ENCODE peak calls at places on chromosomes 7 and 10, in ten cellular contexts. G, X, R, Q, M, B, C, O, P and L are unnamed samples.

GRCh38 chr10:114869500-114869899 is 47.9 kb downstream of the FHIP2A start:
- DNase-seq in R (no peak), Q (no peak), M (no peak), P (no peak), C (no peak), X (peak; percentile 87), B (no peak), G (no peak), O (no peak), L (no peak)

GRCh38 chr10:110274629-110275028 is 30.1 kb downstream of the SMNDC1 start:
- DNase-seq in Q (no peak), P (no peak), R (no peak), M (no peak), G (no peak), B (no peak), C (no peak), X (no peak), O (no peak), L (no peak)

GRCh38 chr7:66281678-66282593 is 76.8 kb downstream of the TPST1 start:
- DNase-seq in X (peak; percentile 98), Q (peak; percentile 56), P (no peak), M (peak; percentile 6), R (no peak), C (peak; percentile 53), B (no peak), O (no peak), G (no peak), L (no peak)

GRCh38 chr7:101903505-101903849 is 86.1 kb downstream of the CUX1 start:
- DNase-seq in B (no peak), O (no peak), Q (no peak), X (no peak), C (no peak), G (no peak), P (no peak), R (no peak), M (no peak), L (no peak)

GRCh38 chr10:13758302-13758701 is 171.5 kb downstream of the PRPF18 start:
- DNase-seq in B (no peak), G (no peak), O (peak; percentile 28), C (no peak), X (peak; percentile 70), Q (peak; percentile 26), P (no peak), M (no peak), R (no peak), L (no peak)

GRCh38 chr7:93890041-93890463 is 501 bp downstream of the TFPI2 start:
- DNase-seq in G (no peak), X (peak; percentile 63), O (peak; percentile 6), P (no peak), Q (peak; percentile 79), R (no peak), B (peak; percentile 51), M (no peak), C (peak; percentile 69), L (no peak)

GRCh38 chr10:47009215-47009838 is 98.1 kb downstream of the PTPN20 start:
- DNase-seq in C (no peak), P (no peak), G (no peak), M (no peak), Q (no peak), R (peak; percentile 48), X (no peak), O (no peak), B (no peak), L (no peak)

GRCh38 chr7:158695726-158696452 is 8.7 kb downstream of the NCAPG2 start:
- DNase-seq in Q (peak; percentile 76), M (peak; percentile 35), B (no peak), G (peak; percentile 49), P (no peak), C (peak; percentile 79), O (peak; percentile 70), R (peak; percentile 74), X (peak; percentile 77), L (no peak)

GRCh38 chr7:138374119-138374693 is 85.9 kb upstream of the TRIM24 start:
- DNase-seq in P (no peak), M (no peak), B (no peak), C (no peak), X (no peak), Q (no peak), G (no peak), O (no peak), R (no peak), L (no peak)

GRCh38 chr7:55024776-55025175 is 6.0 kb downstream of the EGFR start:
- DNase-seq in P (no peak), C (no peak), X (peak; percentile 65), G (no peak), B (no peak), M (no peak), O (no peak), R (no peak), Q (no peak), L (no peak)

DNA sequence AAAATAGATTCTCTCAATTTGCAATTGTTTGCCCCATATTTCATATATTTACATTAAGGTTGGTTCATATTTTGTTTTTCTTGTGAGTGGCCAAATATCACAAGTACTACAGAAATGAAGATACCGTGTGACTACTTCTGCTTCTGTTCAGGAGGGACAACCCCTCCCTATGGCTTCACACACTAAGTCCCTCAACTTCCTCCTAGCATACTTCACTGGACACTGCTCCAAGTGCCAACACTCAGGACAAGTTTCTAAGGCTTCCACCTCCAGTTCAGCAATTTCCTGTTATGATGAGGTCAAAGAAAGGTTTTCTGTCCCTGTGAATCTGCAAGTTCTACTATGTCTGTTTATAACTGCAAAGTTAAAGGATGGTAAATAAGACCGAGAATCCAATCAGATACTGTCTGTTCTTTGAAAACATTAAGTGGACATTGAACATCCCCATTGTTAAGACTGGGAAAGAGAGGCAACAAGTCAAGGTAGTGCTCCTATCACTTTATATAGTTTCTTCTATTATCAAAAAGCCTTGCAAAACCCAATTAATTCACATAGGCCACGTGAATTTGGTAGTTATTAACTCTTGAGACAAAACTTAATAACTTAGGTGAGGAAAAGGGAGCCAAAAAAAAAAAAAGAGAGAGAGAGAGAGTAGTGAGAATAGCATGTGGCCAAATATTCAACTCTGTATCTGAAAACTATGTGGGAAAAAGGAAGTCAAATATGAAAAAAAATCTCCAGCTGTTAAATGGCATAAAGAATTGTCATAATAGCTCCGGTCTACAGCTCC is 81.3 kb upstream of the DKK1 start:
- DNase-seq in P (no peak), X (no peak), M (peak; percentile 7), C (no peak), G (no peak), Q (peak; percentile 27), B (no peak), R (peak; percentile 15), O (no peak), L (no peak)
- TF ChIP-seq POLR2A in P (no peak), X (no peak), M (no peak), C (no peak), G (no peak), Q (no peak), B (no peak), R (no peak), O (no peak), L (no peak)

GRCh38 chr10:130161331-130161730 is 25.1 kb downstream of the GLRX3 start:
- DNase-seq in O (no peak), Q (no peak), M (no peak), X (no peak), B (no peak), G (no peak), P (no peak), R (no peak), C (no peak), L (no peak)
- H3K4me3 ChIP-seq in O (no peak overlapping the region), Q (no peak overlapping the region), M (no peak overlapping the region), X (no peak overlapping the region), B (no peak overlapping the region), G (no peak overlapping the region), P (no peak overlapping the region), R (no peak overlapping the region), C (no peak overlapping the region), L (no peak overlapping the region)

GRCh38 chr10:45422862-45423659 is 49.0 kb downstream of the ALOX5 start:
- DNase-seq in G (no peak), B (no peak), C (no peak), O (no peak), M (no peak), P (no peak), X (no peak), R (no peak), Q (no peak), L (no peak)

GRCh38 chr10:45419673-45420020 is 45.6 kb downstream of the ALOX5 start:
- DNase-seq in O (no peak), B (no peak), X (no peak), M (no peak), R (no peak), G (no peak), Q (no peak), C (no peak), P (no peak), L (no peak)

GRCh38 chr10:45420453-45421192 is 46.6 kb downstream of the ALOX5 start:
- DNase-seq in Q (no peak), G (peak; percentile 94), C (peak; percentile 61), P (peak; percentile 69), X (peak; percentile 52), M (no peak), R (peak; percentile 87), B (peak; percentile 87), O (peak; percentile 73), L (peak; percentile 13)

GRCh38 chr10:45422207-45422606 is 48.2 kb downstream of the ALOX5 start:
- DNase-seq in M (no peak), C (no peak), Q (no peak), P (no peak), O (no peak), G (no peak), X (no peak), R (no peak), B (no peak), L (no peak)

GRCh38 chr10:45421231-45422097 is 47.4 kb downstream of the ALOX5 start:
- DNase-seq in R (peak; percentile 58), G (no peak), M (no peak), C (no peak), P (no peak), Q (no peak), X (no peak), O (no peak), B (no peak), L (no peak)
- H3K4me1 ChIP-seq in R (peaks cover 7% of the 10 kb centered on the region), G (peaks cover 34% of the 10 kb centered on the region), M (peaks cover 15% of the 10 kb centered on the region), C (peaks cover 8% of the 10 kb centered on the region), P (no peaks in the 10 kb centered on the region), Q (peaks cover 7% of the 10 kb centered on the region), X (peaks cover 2% of the 10 kb centered on the region), O (peaks cover 4% of the 10 kb centered on the region), B (peaks cover 27% of the 10 kb centered on the region), L (peaks cover 14% of the 10 kb centered on the region)

GRCh38 chr10:112999102-112999501 is 49.1 kb downstream of the TCF7L2 start:
- DNase-seq in G (no peak), M (no peak), R (no peak), O (no peak), Q (no peak), P (no peak), C (no peak), X (no peak), B (no peak), L (no peak)

GRCh38 chr10:113000876-113001598 is 51.0 kb downstream of the TCF7L2 start:
- DNase-seq in P (no peak), X (no peak), G (no peak), O (peak; percentile 69), Q (no peak), R (peak; percentile 39), B (no peak), C (no peak), M (no peak), L (no peak)

GRCh38 chr10:112991888-112992491 is 41.9 kb downstream of the TCF7L2 start:
- DNase-seq in X (no peak), R (no peak), C (peak; percentile 20), P (no peak), M (peak; percentile 47), O (peak; percentile 32), Q (no peak), G (no peak), B (no peak), L (no peak)

GRCh38 chr10:113000454-113000853 is 50.4 kb downstream of the TCF7L2 start:
- DNase-seq in R (no peak), X (no peak), M (no peak), Q (no peak), C (no peak), B (no peak), P (no peak), O (no peak), G (no peak), L (no peak)

GRCh38 chr10:112996462-112996861 is 46.4 kb downstream of the TCF7L2 start:
- DNase-seq in C (no peak), M (no peak), R (no peak), B (no peak), O (no peak), P (no peak), G (no peak), Q (no peak), X (no peak), L (no peak)
- TF ChIP-seq POLR2A in C (no peak), M (no peak), R (no peak), B (no peak), O (no peak), P (no peak), G (no peak), Q (no peak), X (no peak), L (no peak)